ENCODE peak calls at places on chromosomes 4 and X, in eight cellular contexts. S is tibial artery, E is MM.1S, G is SK-N-SH, C is aorta, M is neuronal stem cell, K is ovary, I is uterus. B is an unnamed sample.

GRCh38 chrX:17020371-17020770 is 73.9 kb downstream of the REPS2 start:
- DNase-seq in S (no peak), E (no peak), G (no peak), C (no peak), M (no peak), K (no peak), I (no peak), B (no peak)

GRCh38 chrX:108464604-108465003 is 25.0 kb downstream of the COL4A5 start:
- DNase-seq in S (no peak), E (no peak), G (no peak), C (no peak), M (no peak), K (no peak), I (no peak), B (peak; percentile 10)

GRCh38 chrX:119686087-119686639 is 6.8 kb downstream of the SEPTIN6 start:
- DNase-seq in S (no peak), E (peak; percentile 41), G (peak; percentile 47), C (no peak), M (no peak), K (no peak), I (no peak), B (no peak)

GRCh38 chrX:13469963-13470679 is 99.3 kb upstream of the EGFL6 start:
- DNase-seq in S (no peak), E (no peak), G (no peak), C (no peak), M (no peak), K (no peak), I (no peak), B (peak; percentile 46)

GRCh38 chrX:100731441-100732281 is at the start of gene SYTL4:
- DNase-seq in S (peak; percentile 60), E (no peak), G (peak; percentile 60), C (peak; percentile 81), M (no peak), K (peak; percentile 70), I (peak; percentile 66), B (no peak)

GRCh38 chr4:56731857-56732256 is 50.8 kb upstream of the HOPX start:
- DNase-seq in S (peak; percentile 70), E (no peak), G (no peak), C (no peak), M (no peak), K (no peak), I (no peak), B (no peak)

GRCh38 chrX:133985164-133986007 is at the start of gene GPC3:
- DNase-seq in S (no peak), E (no peak), G (peak; percentile 86), C (peak; percentile 76), M (no peak), K (peak; percentile 54), I (peak; percentile 47), B (peak; percentile 81)

GRCh38 chrX:103396186-103396585 is 19.8 kb downstream of the BEX3 start:
- DNase-seq in S (no peak), E (no peak), G (no peak), C (no peak), M (no peak), K (no peak), I (no peak), B (no peak)

GRCh38 chr4:8307126-8307525 is 37.6 kb downstream of the HTRA3 start:
- DNase-seq in S (peak; percentile 60), E (no peak), G (no peak), C (peak; percentile 74), M (no peak), K (peak; percentile 27), I (peak; percentile 21), B (no peak)

GRCh38 chrX:15356444-15356843 is 21.1 kb upstream of the PIGA start:
- DNase-seq in S (no peak), E (no peak), G (no peak), C (no peak), M (no peak), K (no peak), I (no peak), B (no peak)

GRCh38 chr4:153257151-153257620 is 52.9 kb downstream of the TRIM2 start:
- DNase-seq in S (peak; percentile 69), E (no peak), G (peak; percentile 70), C (peak; percentile 75), M (peak; percentile 69), K (peak; percentile 35), I (peak; percentile 53), B (peak; percentile 73)

GRCh38 chr4:97123573-97123972 is 1019.7 kb downstream of the STPG2 start:
- DNase-seq in S (no peak), E (no peak), G (no peak), C (no peak), M (no peak), K (no peak), I (no peak), B (no peak)

GRCh38 chr4:107757860-107758476 is 37.9 kb upstream of the PAPSS1 start:
- DNase-seq in S (no peak), E (peak; percentile 75), G (peak; percentile 9), C (no peak), M (no peak), K (no peak), I (no peak), B (no peak)

GRCh38 chr4:69532886-69533506 is 37.3 kb upstream of the UGT2B4 start:
- DNase-seq in S (no peak), E (no peak), G (no peak), C (no peak), M (no peak), K (no peak), I (no peak), B (no peak)

GRCh38 chrX:22666441-22666840 is 333.3 kb upstream of the DDX53 start:
- DNase-seq in S (no peak), E (no peak), G (peak; percentile 31), C (no peak), M (no peak), K (no peak), I (no peak), B (peak; percentile 36)

GRCh38 chr4:69120869-69121268 is 24.6 kb downstream of the UGT2B7 start:
- DNase-seq in S (no peak), E (no peak), G (no peak), C (no peak), M (no peak), K (no peak), I (no peak), B (no peak)

GRCh38 chr4:156950090-156950489 is 21.5 kb downstream of the PDGFC start:
- DNase-seq in S (no peak), E (no peak), G (no peak), C (no peak), M (no peak), K (no peak), I (no peak), B (no peak)
- H3K4me1 ChIP-seq in S (peaks cover 46% of the 10 kb centered on the region), E (no peaks in the 10 kb centered on the region), G (no peaks in the 10 kb centered on the region), C (peaks cover 18% of the 10 kb centered on the region), M (peaks cover 18% of the 10 kb centered on the region), K (peaks cover 8% of the 10 kb centered on the region), I (no peaks in the 10 kb centered on the region), B (peaks cover 13% of the 10 kb centered on the region)

DNA sequence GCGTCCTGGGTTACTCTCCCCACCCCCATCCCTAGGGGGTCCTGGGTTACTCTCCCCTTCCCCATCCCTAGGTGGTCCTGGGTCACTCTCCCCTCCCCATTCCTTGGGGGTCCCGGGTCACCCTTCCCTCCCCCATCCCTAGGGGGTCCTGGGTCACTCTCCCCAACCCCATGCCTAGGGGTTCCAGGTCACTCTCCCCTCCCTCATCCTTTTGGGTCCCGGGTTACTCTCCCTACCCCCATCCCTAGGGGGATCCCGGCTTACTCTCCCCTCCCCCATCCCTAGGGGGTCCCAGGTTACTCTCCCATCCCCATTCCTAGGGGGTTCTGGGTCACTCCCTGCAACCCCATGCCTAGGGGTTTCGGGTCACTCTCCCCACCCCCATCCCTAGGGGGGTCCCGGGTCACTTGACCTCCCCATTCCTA is 1.4 kb downstream of the ASMTL start:
- DNase-seq in S (peak; percentile 67), E (no peak), G (no peak), C (peak; percentile 53), M (no peak), K (no peak), I (no peak), B (no peak)
- H3K4me3 ChIP-seq in S (peak overlapping the region; percentile 97), E (no peak overlapping the region), G (peak overlapping the region; percentile 83), C (no peak overlapping the region), M (no peak overlapping the region), K (no peak overlapping the region), I (no peak overlapping the region), B (no peak overlapping the region)

GRCh38 chr4:150746156-150746555 is 164.2 kb downstream of the MAB21L2 start:
- DNase-seq in S (no peak), E (no peak), G (no peak), C (no peak), M (no peak), K (no peak), I (no peak), B (no peak)
- H3K4me1 ChIP-seq in S (no peaks in the 10 kb centered on the region), E (no peaks in the 10 kb centered on the region), G (peaks cover 8% of the 10 kb centered on the region), C (no peaks in the 10 kb centered on the region), M (no peaks in the 10 kb centered on the region), K (no peaks in the 10 kb centered on the region), I (no peaks in the 10 kb centered on the region), B (no peaks in the 10 kb centered on the region)

DNA sequence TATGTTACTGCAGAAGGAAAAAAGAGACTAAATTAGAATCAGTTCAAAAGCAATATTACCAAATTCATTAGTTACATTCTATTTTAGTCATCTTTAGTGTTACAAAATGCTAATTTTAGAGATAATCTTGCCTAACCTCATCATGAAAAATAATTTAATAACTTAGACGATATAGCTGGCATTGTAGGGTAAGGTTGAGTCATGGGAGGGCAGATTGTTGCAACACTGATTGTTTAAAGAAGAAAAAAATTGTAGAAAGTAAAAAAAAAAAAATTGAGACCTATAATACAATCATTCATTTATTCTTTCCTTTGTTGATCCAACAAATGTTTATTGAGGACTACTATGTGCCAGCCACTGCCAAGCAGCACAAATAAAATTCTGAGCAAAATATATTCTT is 330.9 kb downstream of the GBA3 start:
- DNase-seq in S (no peak), E (no peak), G (no peak), C (no peak), M (no peak), K (no peak), I (no peak), B (no peak)
- H3K4me3 ChIP-seq in S (no peak overlapping the region), E (no peak overlapping the region), G (no peak overlapping the region), C (no peak overlapping the region), M (no peak overlapping the region), K (no peak overlapping the region), I (no peak overlapping the region), B (no peak overlapping the region)

DNA sequence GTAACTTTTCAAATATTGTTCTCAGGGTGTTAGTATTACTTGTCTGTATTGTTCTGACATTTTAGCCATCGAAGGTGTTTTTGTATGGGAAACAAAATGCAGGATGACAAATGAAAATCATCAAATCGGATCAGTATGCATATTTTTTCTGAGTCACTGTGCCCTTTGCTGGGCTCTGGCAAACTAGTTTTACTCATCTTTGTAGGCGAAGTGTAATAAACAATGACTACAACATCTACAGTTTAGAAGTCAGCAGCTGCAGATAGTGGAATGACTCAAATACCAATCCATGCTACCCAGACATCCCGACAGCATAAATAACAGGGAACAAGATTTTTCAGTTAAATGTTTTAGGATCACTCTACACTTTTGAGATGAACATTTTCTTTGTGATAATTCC is 557.3 kb upstream of the TENM3 start:
- DNase-seq in S (no peak), E (no peak), G (no peak), C (no peak), M (no peak), K (no peak), I (no peak), B (no peak)
- H3K4me1 ChIP-seq in S (no peaks in the 10 kb centered on the region), E (no peaks in the 10 kb centered on the region), G (no peaks in the 10 kb centered on the region), C (no peaks in the 10 kb centered on the region), M (peaks cover 39% of the 10 kb centered on the region), K (no peaks in the 10 kb centered on the region), I (no peaks in the 10 kb centered on the region), B (no peaks in the 10 kb centered on the region)